ENCODE peak calls at places on chromosomes 3 and 15, in four cellular contexts. One of them, this sample, is unnamed.

GRCh38 chr3:111809196-111809595 is 49.9 kb upstream of the PHLDB2 start:
- DNase-seq in aorta: no peak
- DNase-seq in tibial nerve: no peak
- DNase-seq in stimulated activated CD4-positive, alpha-beta T cell treated with anti-CD3 and anti-CD28 coated beads, Interleukin-2, amount 100 ng/mL, for 24 hours: no peak
- DNase-seq in this sample: no peak

GRCh38 chr3:71309342-71309741 is 274.2 kb downstream of the FOXP1 start:
- DNase-seq in stimulated activated CD4-positive, alpha-beta T cell treated with anti-CD3 and anti-CD28 coated beads, Interleukin-2, amount 100 ng/mL, for 24 hours: peak
- DNase-seq in tibial nerve: no peak
- DNase-seq in aorta: no peak
- DNase-seq in this sample: no peak

GRCh38 chr15:50112488-50113186 is 6.4 kb downstream of the ATP8B4 start:
- DNase-seq in aorta: peak
- DNase-seq in tibial nerve: no peak
- DNase-seq in stimulated activated CD4-positive, alpha-beta T cell treated with anti-CD3 and anti-CD28 coated beads, Interleukin-2, amount 100 ng/mL, for 24 hours: no peak
- DNase-seq in this sample: no peak

GRCh38 chr3:8445861-8446260 is 55.8 kb upstream of the LMCD1 start:
- DNase-seq in stimulated activated CD4-positive, alpha-beta T cell treated with anti-CD3 and anti-CD28 coated beads, Interleukin-2, amount 100 ng/mL, for 24 hours: no peak
- DNase-seq in tibial nerve: no peak
- DNase-seq in aorta: no peak
- DNase-seq in this sample: no peak

GRCh38 chr15:43346305-43346704 is 15.9 kb upstream of the LCMT2 start:
- DNase-seq in aorta: no peak
- DNase-seq in stimulated activated CD4-positive, alpha-beta T cell treated with anti-CD3 and anti-CD28 coated beads, Interleukin-2, amount 100 ng/mL, for 24 hours: no peak
- DNase-seq in tibial nerve: no peak
- DNase-seq in this sample: no peak

GRCh38 chr15:77032052-77032646 is 37.2 kb downstream of the PSTPIP1 start:
- DNase-seq in aorta: peak
- DNase-seq in stimulated activated CD4-positive, alpha-beta T cell treated with anti-CD3 and anti-CD28 coated beads, Interleukin-2, amount 100 ng/mL, for 24 hours: peak
- DNase-seq in tibial nerve: no peak
- DNase-seq in this sample: peak

GRCh38 chr3:59404064-59404463 is 354.2 kb upstream of the CFAP20DC start:
- DNase-seq in stimulated activated CD4-positive, alpha-beta T cell treated with anti-CD3 and anti-CD28 coated beads, Interleukin-2, amount 100 ng/mL, for 24 hours: no peak
- DNase-seq in aorta: no peak
- DNase-seq in tibial nerve: no peak
- DNase-seq in this sample: no peak

GRCh38 chr3:158460929-158461328 is 110.1 kb upstream of the MLF1 start:
- DNase-seq in stimulated activated CD4-positive, alpha-beta T cell treated with anti-CD3 and anti-CD28 coated beads, Interleukin-2, amount 100 ng/mL, for 24 hours: no peak
- DNase-seq in aorta: no peak
- DNase-seq in tibial nerve: no peak
- DNase-seq in this sample: no peak

GRCh38 chr3:140236836-140237476 is 302.0 kb downstream of the CLSTN2 start:
- DNase-seq in tibial nerve: no peak
- DNase-seq in stimulated activated CD4-positive, alpha-beta T cell treated with anti-CD3 and anti-CD28 coated beads, Interleukin-2, amount 100 ng/mL, for 24 hours: no peak
- DNase-seq in aorta: no peak
- DNase-seq in this sample: no peak

GRCh38 chr3:57745101-57745500 is 11.0 kb upstream of the SLMAP start:
- DNase-seq in aorta: no peak
- DNase-seq in tibial nerve: no peak
- DNase-seq in stimulated activated CD4-positive, alpha-beta T cell treated with anti-CD3 and anti-CD28 coated beads, Interleukin-2, amount 100 ng/mL, for 24 hours: no peak
- DNase-seq in this sample: no peak

GRCh38 chr3:39383913-39384664 is 919 bp downstream of the SLC25A38 start:
- DNase-seq in aorta: peak
- DNase-seq in stimulated activated CD4-positive, alpha-beta T cell treated with anti-CD3 and anti-CD28 coated beads, Interleukin-2, amount 100 ng/mL, for 24 hours: peak
- DNase-seq in tibial nerve: peak
- DNase-seq in this sample: peak

GRCh38 chr15:57865294-57865693 is 158.8 kb downstream of the POLR2M start:
- DNase-seq in aorta: no peak
- DNase-seq in tibial nerve: no peak
- DNase-seq in stimulated activated CD4-positive, alpha-beta T cell treated with anti-CD3 and anti-CD28 coated beads, Interleukin-2, amount 100 ng/mL, for 24 hours: no peak
- DNase-seq in this sample: peak

GRCh38 chr3:148584438-148584837 is 113.3 kb upstream of the AGTR1 start:
- DNase-seq in aorta: no peak
- DNase-seq in stimulated activated CD4-positive, alpha-beta T cell treated with anti-CD3 and anti-CD28 coated beads, Interleukin-2, amount 100 ng/mL, for 24 hours: no peak
- DNase-seq in tibial nerve: no peak
- DNase-seq in this sample: no peak

GRCh38 chr3:99662838-99663570 is 24.6 kb downstream of the COL8A1 start:
- DNase-seq in stimulated activated CD4-positive, alpha-beta T cell treated with anti-CD3 and anti-CD28 coated beads, Interleukin-2, amount 100 ng/mL, for 24 hours: no peak
- DNase-seq in aorta: no peak
- DNase-seq in tibial nerve: no peak
- DNase-seq in this sample: no peak

GRCh38 chr3:163438760-163439159 is 1639.5 kb downstream of the SI start:
- DNase-seq in stimulated activated CD4-positive, alpha-beta T cell treated with anti-CD3 and anti-CD28 coated beads, Interleukin-2, amount 100 ng/mL, for 24 hours: no peak
- DNase-seq in tibial nerve: no peak
- DNase-seq in aorta: no peak
- DNase-seq in this sample: no peak

GRCh38 chr3:45026038-45026437 is at the start of gene CLEC3B:
- DNase-seq in tibial nerve: no peak
- DNase-seq in stimulated activated CD4-positive, alpha-beta T cell treated with anti-CD3 and anti-CD28 coated beads, Interleukin-2, amount 100 ng/mL, for 24 hours: no peak
- DNase-seq in aorta: peak
- DNase-seq in this sample: no peak

GRCh38 chr3:127145266-127145665 is 47.7 kb upstream of the PRR23E start:
- DNase-seq in aorta: no peak
- DNase-seq in tibial nerve: no peak
- DNase-seq in stimulated activated CD4-positive, alpha-beta T cell treated with anti-CD3 and anti-CD28 coated beads, Interleukin-2, amount 100 ng/mL, for 24 hours: no peak
- DNase-seq in this sample: no peak

GRCh38 chr3:82000773-82001172 is 239.3 kb upstream of the GBE1 start:
- DNase-seq in stimulated activated CD4-positive, alpha-beta T cell treated with anti-CD3 and anti-CD28 coated beads, Interleukin-2, amount 100 ng/mL, for 24 hours: no peak
- DNase-seq in tibial nerve: no peak
- DNase-seq in aorta: no peak
- DNase-seq in this sample: no peak

GRCh38 chr3:183635107-183635430 is 354 bp upstream of the KLHL24 start:
- DNase-seq in tibial nerve: no peak
- DNase-seq in stimulated activated CD4-positive, alpha-beta T cell treated with anti-CD3 and anti-CD28 coated beads, Interleukin-2, amount 100 ng/mL, for 24 hours: no peak
- DNase-seq in aorta: no peak
- DNase-seq in this sample: no peak

GRCh38 chr3:135229018-135229495 is 434.0 kb downstream of the EPHB1 start:
- DNase-seq in aorta: no peak
- DNase-seq in stimulated activated CD4-positive, alpha-beta T cell treated with anti-CD3 and anti-CD28 coated beads, Interleukin-2, amount 100 ng/mL, for 24 hours: no peak
- DNase-seq in tibial nerve: peak
- DNase-seq in this sample: peak

GRCh38 chr3:9216736-9217135 is 32.7 kb downstream of the SRGAP3 start:
- DNase-seq in stimulated activated CD4-positive, alpha-beta T cell treated with anti-CD3 and anti-CD28 coated beads, Interleukin-2, amount 100 ng/mL, for 24 hours: no peak
- DNase-seq in aorta: no peak
- DNase-seq in tibial nerve: no peak
- DNase-seq in this sample: no peak

GRCh38 chr15:76512971-76513370 is 176.4 kb downstream of the ISL2 start:
- DNase-seq in aorta: no peak
- DNase-seq in tibial nerve: no peak
- DNase-seq in stimulated activated CD4-positive, alpha-beta T cell treated with anti-CD3 and anti-CD28 coated beads, Interleukin-2, amount 100 ng/mL, for 24 hours: no peak
- DNase-seq in this sample: no peak

GRCh38 chr3:62051506-62051905 is 321.8 kb downstream of the FEZF2 start:
- DNase-seq in stimulated activated CD4-positive, alpha-beta T cell treated with anti-CD3 and anti-CD28 coated beads, Interleukin-2, amount 100 ng/mL, for 24 hours: no peak
- DNase-seq in aorta: no peak
- DNase-seq in tibial nerve: no peak
- DNase-seq in this sample: peak

GRCh38 chr3:44114142-44114541 is 127.5 kb upstream of the TOPAZ1 start:
- DNase-seq in aorta: peak
- DNase-seq in tibial nerve: peak
- DNase-seq in stimulated activated CD4-positive, alpha-beta T cell treated with anti-CD3 and anti-CD28 coated beads, Interleukin-2, amount 100 ng/mL, for 24 hours: peak
- DNase-seq in this sample: peak

GRCh38 chr15:76963596-76963995 is 31.3 kb upstream of the PSTPIP1 start:
- DNase-seq in stimulated activated CD4-positive, alpha-beta T cell treated with anti-CD3 and anti-CD28 coated beads, Interleukin-2, amount 100 ng/mL, for 24 hours: no peak
- DNase-seq in tibial nerve: no peak
- DNase-seq in aorta: no peak
- DNase-seq in this sample: peak

GRCh38 chr3:85255954-85256353 is 297.2 kb downstream of the CADM2 start:
- DNase-seq in stimulated activated CD4-positive, alpha-beta T cell treated with anti-CD3 and anti-CD28 coated beads, Interleukin-2, amount 100 ng/mL, for 24 hours: no peak
- DNase-seq in aorta: no peak
- DNase-seq in tibial nerve: no peak
- DNase-seq in this sample: peak

GRCh38 chr3:136772709-136773108 is 20.5 kb upstream of the STAG1 start:
- DNase-seq in stimulated activated CD4-positive, alpha-beta T cell treated with anti-CD3 and anti-CD28 coated beads, Interleukin-2, amount 100 ng/mL, for 24 hours: no peak
- DNase-seq in tibial nerve: no peak
- DNase-seq in aorta: no peak
- DNase-seq in this sample: no peak

GRCh38 chr3:37447732-37448131 is 273.4 kb upstream of the LRRFIP2 start:
- DNase-seq in aorta: no peak
- DNase-seq in tibial nerve: no peak
- DNase-seq in stimulated activated CD4-positive, alpha-beta T cell treated with anti-CD3 and anti-CD28 coated beads, Interleukin-2, amount 100 ng/mL, for 24 hours: no peak
- DNase-seq in this sample: no peak

GRCh38 chr15:64667736-64668161 is 107.6 kb downstream of the RBPMS2 start:
- DNase-seq in stimulated activated CD4-positive, alpha-beta T cell treated with anti-CD3 and anti-CD28 coated beads, Interleukin-2, amount 100 ng/mL, for 24 hours: no peak
- DNase-seq in tibial nerve: no peak
- DNase-seq in aorta: no peak
- DNase-seq in this sample: peak

GRCh38 chr3:61420136-61420759 is 141.1 kb upstream of the PTPRG start:
- DNase-seq in tibial nerve: no peak
- DNase-seq in stimulated activated CD4-positive, alpha-beta T cell treated with anti-CD3 and anti-CD28 coated beads, Interleukin-2, amount 100 ng/mL, for 24 hours: no peak
- DNase-seq in aorta: no peak
- DNase-seq in this sample: no peak

GRCh38 chr3:77939726-77940125 is 899.8 kb downstream of the ROBO2 start:
- DNase-seq in aorta: no peak
- DNase-seq in tibial nerve: no peak
- DNase-seq in stimulated activated CD4-positive, alpha-beta T cell treated with anti-CD3 and anti-CD28 coated beads, Interleukin-2, amount 100 ng/mL, for 24 hours: no peak
- DNase-seq in this sample: no peak

GRCh38 chr3:127093312-127093711 is 99.6 kb upstream of the PRR23E start:
- DNase-seq in stimulated activated CD4-positive, alpha-beta T cell treated with anti-CD3 and anti-CD28 coated beads, Interleukin-2, amount 100 ng/mL, for 24 hours: no peak
- DNase-seq in aorta: no peak
- DNase-seq in tibial nerve: no peak
- DNase-seq in this sample: peak

GRCh38 chr3:30578479-30578878 is 27.9 kb upstream of the TGFBR2 start:
- DNase-seq in tibial nerve: peak
- DNase-seq in stimulated activated CD4-positive, alpha-beta T cell treated with anti-CD3 and anti-CD28 coated beads, Interleukin-2, amount 100 ng/mL, for 24 hours: no peak
- DNase-seq in aorta: peak
- DNase-seq in this sample: no peak

GRCh38 chr15:39320886-39321285 is 260.0 kb upstream of the THBS1 start:
- DNase-seq in stimulated activated CD4-positive, alpha-beta T cell treated with anti-CD3 and anti-CD28 coated beads, Interleukin-2, amount 100 ng/mL, for 24 hours: no peak
- DNase-seq in aorta: no peak
- DNase-seq in tibial nerve: no peak
- DNase-seq in this sample: no peak

GRCh38 chr3:73255609-73256029 is 194.2 kb downstream of the EBLN2 start:
- DNase-seq in tibial nerve: no peak
- DNase-seq in stimulated activated CD4-positive, alpha-beta T cell treated with anti-CD3 and anti-CD28 coated beads, Interleukin-2, amount 100 ng/mL, for 24 hours: no peak
- DNase-seq in aorta: peak
- DNase-seq in this sample: no peak